ENCODE peak calls at places on chromosomes 6 and 20, in ten cellular contexts. B, Y, R, M, F, U, I, L, O and H are unnamed samples.

GRCh38 chr6:23180504-23181293 is 611.3 kb downstream of the HDGFL1 start:
- DNase-seq in B (no peak), Y (no peak), R (peak; percentile 41), M (peak; percentile 90), F (no peak), U (no peak), I (peak; percentile 50), L (peak; percentile 80), O (no peak), H (no peak)

GRCh38 chr6:147194652-147195403 is 9.4 kb upstream of the STXBP5 start:
- DNase-seq in B (no peak), Y (no peak), R (no peak), M (peak; percentile 63), F (no peak), U (no peak), I (no peak), L (no peak), O (no peak), H (no peak)

GRCh38 chr6:18415671-18416340 is 28.7 kb downstream of the RNF144B start:
- DNase-seq in B (no peak), Y (no peak), R (no peak), M (peak; percentile 48), F (no peak), U (no peak), I (no peak), L (no peak), O (no peak), H (no peak)

GRCh38 chr6:170102582-170103481 is 188.0 kb downstream of the DLL1 start:
- DNase-seq in B (no peak), Y (peak; percentile 25), R (no peak), M (no peak), F (no peak), U (no peak), I (no peak), L (peak; percentile 55), O (peak; percentile 36), H (no peak)

GRCh38 chr20:47866480-47866879 is 81.2 kb upstream of the SULF2 start:
- DNase-seq in B (no peak), Y (no peak), R (no peak), M (no peak), F (no peak), U (no peak), I (no peak), L (no peak), O (no peak), H (no peak)

GRCh38 chr6:48678390-48678789 is 567.4 kb upstream of the PTCHD4 start:
- DNase-seq in B (no peak), Y (no peak), R (no peak), M (no peak), F (no peak), U (no peak), I (no peak), L (no peak), O (no peak), H (no peak)

GRCh38 chr6:152463183-152463582 is 174.0 kb downstream of the SYNE1 start:
- DNase-seq in B (no peak), Y (no peak), R (no peak), M (peak; percentile 5), F (no peak), U (no peak), I (no peak), L (no peak), O (no peak), H (no peak)

GRCh38 chr6:43771858-43772570 is 2.0 kb downstream of the VEGFA start:
- DNase-seq in B (peak; percentile 51), Y (peak; percentile 87), R (peak; percentile 71), M (no peak), F (peak; percentile 55), U (peak; percentile 80), I (peak; percentile 54), L (peak; percentile 91), O (peak; percentile 78), H (peak; percentile 89)

GRCh38 chr20:17882065-17882833 is 86.3 kb downstream of the SNX5 start:
- DNase-seq in B (no peak), Y (no peak), R (no peak), M (no peak), F (no peak), U (no peak), I (no peak), L (peak; percentile 53), O (no peak), H (no peak)
- TF ChIP-seq POLR2A in B (no peak), Y (no peak), R (no peak), M (no peak), F (no peak), U (no peak), I (no peak), L (no peak), O (no peak), H (peak; percentile 18)

GRCh38 chr20:59392741-59393140 is 92.3 kb downstream of the EDN3 start:
- DNase-seq in B (no peak), Y (no peak), R (no peak), M (no peak), F (no peak), U (no peak), I (no peak), L (no peak), O (no peak), H (no peak)

GRCh38 chr20:59388402-59388801 is 88.0 kb downstream of the EDN3 start:
- DNase-seq in B (no peak), Y (no peak), R (no peak), M (no peak), F (no peak), U (no peak), I (no peak), L (no peak), O (no peak), H (no peak)

GRCh38 chr20:59390437-59390836 is 90.0 kb downstream of the EDN3 start:
- DNase-seq in B (no peak), Y (no peak), R (no peak), M (no peak), F (no peak), U (no peak), I (no peak), L (no peak), O (no peak), H (no peak)

GRCh38 chr20:59393142-59393541 is 92.7 kb downstream of the EDN3 start:
- DNase-seq in B (no peak), Y (no peak), R (no peak), M (no peak), F (no peak), U (no peak), I (no peak), L (no peak), O (no peak), H (no peak)

GRCh38 chr20:59391975-59392374 is 91.6 kb downstream of the EDN3 start:
- DNase-seq in B (no peak), Y (no peak), R (no peak), M (no peak), F (no peak), U (no peak), I (no peak), L (no peak), O (no peak), H (no peak)
- TF ChIP-seq POLR2A in B (no peak), Y (no peak), R (no peak), M (no peak), F (no peak), U (no peak), I (no peak), L (no peak), O (no peak), H (no peak)

GRCh38 chr20:23587631-23588030 is 18.1 kb downstream of the CST9 start:
- DNase-seq in B (no peak), Y (no peak), R (no peak), M (no peak), F (no peak), U (no peak), I (no peak), L (no peak), O (peak; percentile 37), H (no peak)

GRCh38 chr20:23586735-23587525 is 18.6 kb upstream of the CST9L start:
- DNase-seq in B (no peak), Y (no peak), R (no peak), M (no peak), F (no peak), U (no peak), I (no peak), L (no peak), O (peak; percentile 35), H (no peak)

GRCh38 chr20:23584434-23585199 is 16.3 kb upstream of the CST9L start:
- DNase-seq in B (no peak), Y (no peak), R (no peak), M (no peak), F (no peak), U (no peak), I (no peak), L (no peak), O (peak; percentile 57), H (no peak)

GRCh38 chr20:23585449-23585807 is 17.1 kb upstream of the CST9L start:
- DNase-seq in B (no peak), Y (no peak), R (no peak), M (no peak), F (no peak), U (no peak), I (no peak), L (no peak), O (peak; percentile 34), H (no peak)

DNA sequence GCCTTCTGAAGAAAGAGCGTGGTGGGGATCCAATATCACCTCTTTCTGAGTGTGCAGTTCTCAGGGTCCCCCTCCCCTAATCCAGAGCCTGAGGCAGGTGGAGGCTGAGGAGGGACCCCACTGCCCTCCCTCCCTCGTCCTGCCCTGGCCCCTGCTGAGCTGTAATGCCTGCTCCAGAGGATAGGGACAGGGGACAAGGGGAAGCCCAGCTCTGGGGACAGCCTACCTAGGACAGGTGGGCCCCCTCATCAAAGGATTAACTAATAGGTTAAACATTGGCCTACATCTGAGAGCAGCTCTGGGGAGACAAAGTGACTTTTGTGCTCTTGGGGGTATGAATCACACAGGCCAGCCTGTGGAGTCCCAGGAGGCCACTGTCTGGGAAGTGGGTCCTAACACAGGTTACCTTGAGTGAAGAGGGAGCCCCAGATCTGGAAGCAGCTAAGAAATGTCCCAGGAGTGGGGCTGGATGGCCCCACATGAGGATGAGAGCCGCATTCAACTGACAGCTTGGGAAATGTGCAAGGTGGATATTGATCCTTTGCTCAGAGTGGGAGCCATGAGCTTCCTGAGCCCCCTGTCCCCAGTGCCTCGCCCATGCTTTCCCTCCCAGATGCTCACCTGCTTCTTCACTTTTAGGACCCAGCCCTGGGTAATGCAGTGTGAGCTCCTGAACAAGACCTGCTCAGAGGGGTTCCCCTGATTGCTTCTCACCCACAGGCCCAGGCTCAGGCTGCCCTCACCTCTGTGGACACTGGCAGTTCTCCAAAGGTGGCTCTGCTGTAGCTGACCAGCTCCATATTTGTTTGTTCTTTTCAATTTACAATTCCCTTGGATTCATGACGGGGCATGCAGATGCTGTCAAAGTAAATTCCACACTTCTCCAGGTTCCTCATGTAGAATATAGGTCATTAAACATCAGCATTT is 17.8 kb upstream of the CST9L start:
- DNase-seq in B (no peak), Y (no peak), R (no peak), M (no peak), F (no peak), U (no peak), I (no peak), L (no peak), O (peak; percentile 37), H (no peak)
- TF ChIP-seq POLR2A in B (no peak), Y (no peak), R (no peak), M (no peak), F (no peak), U (no peak), I (no peak), L (no peak), O (no peak), H (no peak)

DNA sequence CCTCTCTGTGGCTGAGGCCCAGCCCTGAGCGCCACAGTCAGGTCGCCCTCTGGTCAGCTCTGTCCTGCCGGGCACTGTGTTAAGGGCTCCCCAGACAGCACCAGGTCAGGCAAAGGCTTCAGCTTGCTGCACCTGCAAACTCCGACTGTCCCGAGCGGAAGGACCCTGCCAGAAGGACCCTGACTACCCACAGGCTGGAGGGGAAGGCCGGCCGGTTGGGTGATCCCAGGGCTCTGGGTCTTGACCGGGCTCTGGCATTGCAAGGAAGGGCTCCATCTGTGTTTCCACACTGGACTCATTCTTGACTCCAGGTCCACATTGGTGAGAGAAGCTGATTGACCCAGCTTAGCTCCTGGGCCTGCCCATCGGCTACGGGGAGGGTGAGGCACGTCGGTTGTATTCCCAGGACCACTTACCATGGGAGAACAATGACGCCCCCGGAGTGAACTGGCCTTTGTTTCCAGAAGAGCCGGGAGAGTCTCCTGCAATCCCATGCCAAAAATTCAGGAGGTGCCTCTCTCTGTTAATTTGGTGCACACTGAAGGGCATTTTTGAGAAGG is 229.8 kb downstream of the TAF4 start:
- DNase-seq in B (no peak), Y (peak; percentile 46), R (no peak), M (no peak), F (no peak), U (no peak), I (no peak), L (no peak), O (no peak), H (no peak)
- TF ChIP-seq POLR2A in B (no peak), Y (no peak), R (no peak), M (no peak), F (no peak), U (no peak), I (no peak), L (no peak), O (no peak), H (no peak)